ENCODE peak calls at places on chromosomes 7 and 10, in five cellular contexts. B is GM12878, G is A549, I is H1, X is HepG2. K is an unnamed sample.

GRCh38 chr10:78408671-78409472 is 375.2 kb downstream of the RPS24 start:
- DNase-seq in B (no peak), G (no peak), I (no peak), X (peak), K (peak)

GRCh38 chr7:150735596-150736358 is 1.4 kb upstream of the GIMAP5 start:
- DNase-seq in B (no peak), G (no peak), I (no peak), X (no peak), K (no peak)

GRCh38 chr10:53209941-53210611 is 437.5 kb upstream of the MBL2 start:
- DNase-seq in B (no peak), G (peak), I (no peak), X (peak), K (no peak)

GRCh38 chr7:88985309-88985708 is 189.8 kb upstream of the TEX47 start:
- DNase-seq in B (no peak), G (no peak), I (no peak), X (no peak), K (no peak)

GRCh38 chr7:73830872-73831655 is at the start of gene CLDN4:
- DNase-seq in B (no peak), G (no peak), I (peak), X (peak), K (no peak)

GRCh38 chr7:222716-223041 is 30.3 kb downstream of the FAM20C start:
- DNase-seq in B (no peak), G (no peak), I (no peak), X (no peak), K (no peak)

GRCh38 chr7:158017226-158018060 is 570.2 kb downstream of the PTPRN2 start:
- DNase-seq in B (no peak), G (no peak), I (no peak), X (no peak), K (no peak)

GRCh38 chr10:110915035-110915434 is 3.9 kb downstream of the BBIP1 start:
- DNase-seq in B (no peak), G (no peak), I (no peak), X (no peak), K (no peak)

GRCh38 chr10:21724695-21725371 is 190.8 kb downstream of the MLLT10 start:
- DNase-seq in B (peak), G (peak), I (no peak), X (peak), K (peak)

GRCh38 chr7:23713285-23714235 is 3.5 kb downstream of the STK31 start:
- DNase-seq in B (no peak), G (peak), I (no peak), X (peak), K (no peak)
- TF ChIP-seq HDAC2 in B (no peak), G (no peak), I (no peak), X (no peak), K (no peak)

GRCh38 chr10:48496831-48497792 is 107.8 kb downstream of the ARHGAP22 start:
- DNase-seq in B (no peak), G (no peak), I (peak), X (no peak), K (no peak)
- TF ChIP-seq HDAC2 in B (no peak), G (no peak), I (no peak), X (no peak), K (no peak)

DNA sequence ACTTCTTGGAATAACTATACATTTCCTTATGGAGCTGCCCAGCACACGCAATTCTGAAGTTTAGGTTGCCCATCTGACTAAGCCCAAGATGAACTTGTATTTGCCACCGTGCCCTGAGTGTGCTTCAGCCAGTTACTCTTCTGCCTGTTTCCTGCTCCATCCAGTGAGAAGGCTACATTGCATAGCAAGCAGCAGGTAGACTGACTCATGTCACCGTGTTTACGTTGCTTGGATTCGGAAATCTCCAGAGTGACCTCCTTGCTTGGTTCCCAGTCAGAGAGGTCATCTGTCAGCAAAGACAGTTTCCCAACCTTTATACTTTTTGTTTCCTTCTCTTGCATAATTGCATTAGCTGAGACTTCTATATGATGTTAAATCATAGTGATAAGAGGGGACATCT is 30.9 kb downstream of the NACAD start:
- DNase-seq in B (no peak), G (no peak), I (no peak), X (no peak), K (no peak)
- TF ChIP-seq HDAC2 in B (no peak), G (no peak), I (no peak), X (no peak), K (no peak)

DNA sequence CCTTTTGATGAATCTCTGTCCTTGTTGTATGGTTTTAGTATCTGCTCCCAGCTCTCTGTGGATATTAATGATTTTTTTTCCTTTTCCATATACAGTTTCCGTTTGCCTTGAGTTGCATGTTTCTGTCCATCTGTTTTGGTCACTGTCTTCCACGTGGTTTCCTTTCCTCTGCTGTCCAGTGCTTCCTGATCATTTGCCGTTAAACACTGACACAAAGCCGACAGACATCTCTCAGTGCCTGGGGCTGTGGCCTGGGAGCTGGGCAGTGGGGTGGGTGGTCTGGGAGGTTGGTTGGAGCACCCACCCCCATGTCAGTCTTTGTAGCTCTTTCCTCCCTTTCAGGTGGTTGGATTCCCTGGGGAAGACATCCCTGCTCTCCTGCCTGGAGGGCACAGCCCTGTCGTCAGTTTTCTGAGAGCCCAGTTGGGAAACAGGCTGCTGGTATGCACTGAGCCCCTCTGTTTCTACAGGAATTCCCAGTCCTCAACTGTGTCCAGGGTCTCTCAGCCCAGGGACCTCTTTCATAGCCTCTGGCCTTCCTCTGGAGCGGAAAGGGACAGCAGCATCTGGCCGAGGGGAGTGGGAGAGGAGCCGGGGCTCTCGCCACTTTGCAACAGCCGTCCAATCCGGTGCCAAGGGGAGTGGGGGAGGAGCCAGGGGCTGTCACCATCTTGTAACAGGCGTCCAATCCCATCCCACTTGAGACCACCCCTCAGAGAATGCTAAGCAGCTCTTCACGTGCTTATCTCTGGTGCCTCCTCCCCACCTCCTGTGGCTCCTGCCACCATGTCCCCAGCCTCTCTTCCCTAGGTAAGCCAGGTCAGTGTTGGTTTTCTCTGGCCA is 26.7 kb upstream of the MKI67 start:
- DNase-seq in B (no peak), G (no peak), I (no peak), X (no peak), K (no peak)
- TF ChIP-seq HDAC2 in B (no peak), G (no peak), I (no peak), X (no peak), K (no peak)

GRCh38 chr7:12161146-12161545 is 49.9 kb upstream of the TMEM106B start:
- DNase-seq in B (no peak), G (no peak), I (no peak), X (no peak), K (no peak)

GRCh38 chr7:12157517-12157916 is 53.6 kb upstream of the TMEM106B start:
- DNase-seq in B (no peak), G (no peak), I (no peak), X (no peak), K (no peak)

GRCh38 chr7:12158334-12159060 is 52.6 kb upstream of the TMEM106B start:
- DNase-seq in B (no peak), G (peak), I (no peak), X (peak), K (no peak)

GRCh38 chr7:12162420-12163113 is 48.5 kb upstream of the TMEM106B start:
- DNase-seq in B (no peak), G (peak), I (no peak), X (no peak), K (no peak)
- TF ChIP-seq HDAC2 in B (no peak), G (no peak), I (no peak), X (no peak), K (no peak)

GRCh38 chr10:71513454-71513853 is 116.7 kb downstream of the CDH23 start:
- DNase-seq in B (no peak), G (no peak), I (no peak), X (no peak), K (no peak)

GRCh38 chr10:71512213-71512745 is 115.6 kb downstream of the CDH23 start:
- DNase-seq in B (no peak), G (no peak), I (no peak), X (no peak), K (no peak)

GRCh38 chr10:71511206-71511605 is 114.5 kb downstream of the CDH23 start:
- DNase-seq in B (no peak), G (no peak), I (no peak), X (no peak), K (no peak)

GRCh38 chr10:71513896-71514295 is 117.2 kb downstream of the CDH23 start:
- DNase-seq in B (no peak), G (no peak), I (no peak), X (no peak), K (no peak)

DNA sequence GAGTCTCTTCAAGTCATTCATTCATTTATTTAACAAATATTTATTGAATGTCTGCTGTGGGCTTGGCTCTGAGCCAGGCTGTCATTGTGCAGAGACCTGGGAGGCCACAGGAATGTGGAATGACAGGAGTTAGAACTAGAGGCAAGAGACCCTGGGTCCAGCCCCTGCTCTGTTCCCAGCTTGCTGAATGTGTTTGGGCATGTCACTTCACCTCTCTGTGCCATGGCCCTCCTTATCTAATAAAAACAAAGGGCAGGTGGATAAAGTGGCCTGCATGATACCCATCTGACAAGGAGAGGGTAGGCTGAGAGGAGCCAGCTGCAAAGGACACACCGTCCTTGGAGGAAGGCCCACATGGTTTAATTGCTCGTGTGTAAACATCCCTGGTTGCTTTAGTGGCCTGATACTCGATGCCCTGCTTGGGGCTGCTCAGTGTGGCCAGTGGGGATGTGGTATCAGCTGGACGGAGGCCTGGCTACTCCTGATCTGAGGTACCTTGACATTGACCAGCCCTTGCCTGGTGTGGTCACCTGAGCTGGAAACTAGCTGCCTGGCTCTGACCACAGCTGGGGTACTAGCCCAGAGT is 116.2 kb downstream of the CDH23 start:
- DNase-seq in B (no peak), G (no peak), I (no peak), X (peak), K (no peak)
- TF ChIP-seq HDAC2 in B (no peak), G (no peak), I (no peak), X (no peak), K (no peak)

K was measured in K562.